ENCODE peak calls at places on chromosomes 12 and 14, in four cellular contexts. Q is MCF 10A, J is upper lobe of right lung, O is activated B cell treated with CpG ODN at 0.5 μM for 24 hours. K is an unnamed sample.

GRCh38 chr14:84090837-84091236 is 1439.1 kb upstream of the FLRT2 start:
- DNase-seq in Q (no peak), J (no peak), O (no peak), K (no peak)

GRCh38 chr12:65570451-65571130 is 253.7 kb upstream of the HMGA2 start:
- DNase-seq in Q (no peak), J (no peak), O (no peak), K (no peak)

GRCh38 chr12:54006700-54007220 is 2.0 kb upstream of the HOXC8 start:
- DNase-seq in Q (no peak), J (no peak), O (no peak), K (no peak)

GRCh38 chr14:61533513-61534255 is 161.6 kb upstream of the HIF1A start:
- DNase-seq in Q (peak; percentile 69), J (no peak), O (no peak), K (no peak)

GRCh38 chr12:132343294-132343972 is 14.0 kb upstream of the GALNT9 start:
- DNase-seq in Q (no peak), J (no peak), O (no peak), K (no peak)

GRCh38 chr14:88189040-88189839 is 133.8 kb downstream of the KCNK10 start:
- DNase-seq in Q (peak; percentile 88), J (no peak), O (no peak), K (no peak)

GRCh38 chr14:94354638-94355185 is 31.6 kb upstream of the SERPINA6 start:
- DNase-seq in Q (no peak), J (no peak), O (no peak), K (no peak)

GRCh38 chr12:79689477-79690155 is 1.1 kb downstream of the PAWR start:
- DNase-seq in Q (peak; percentile 79), J (peak; percentile 76), O (peak; percentile 56), K (no peak)

GRCh38 chr12:123519151-123520001 is 14.1 kb downstream of the RILPL1 start:
- DNase-seq in Q (peak; percentile 94), J (peak; percentile 82), O (no peak), K (no peak)

GRCh38 chr14:79442776-79443175 is 768.5 kb downstream of the DIO2 start:
- DNase-seq in Q (no peak), J (no peak), O (no peak), K (no peak)

GRCh38 chr12:108798551-108799221 is 58.7 kb downstream of the SSH1 start:
- DNase-seq in Q (peak; percentile 17), J (no peak), O (no peak), K (no peak)

GRCh38 chr12:67957383-67957782 is 31.9 kb upstream of the IFNG-AS1 start:
- DNase-seq in Q (no peak), J (no peak), O (no peak), K (no peak)

GRCh38 chr12:84508325-84508861 is 404.2 kb downstream of the SLC6A15 start:
- DNase-seq in Q (peak; percentile 76), J (no peak), O (no peak), K (no peak)

GRCh38 chr12:4084631-4085030 is 188.9 kb upstream of the CCND2 start:
- DNase-seq in Q (no peak), J (no peak), O (no peak), K (no peak)

GRCh38 chr14:24634158-24634557 is at the start of gene GZMB:
- DNase-seq in Q (no peak), J (no peak), O (no peak), K (no peak)
- TF ChIP-seq CTCF in Q (no peak), J (no peak), O (no peak), K (no peak)

GRCh38 chr14:54501423-54501822 is 8.3 kb upstream of the CGRRF1 start:
- DNase-seq in Q (no peak), J (no peak), O (no peak), K (no peak)

GRCh38 chr14:54500744-54501143 is 9.0 kb upstream of the CGRRF1 start:
- DNase-seq in Q (no peak), J (no peak), O (no peak), K (no peak)

GRCh38 chr14:54502602-54503001 is 7.1 kb upstream of the CGRRF1 start:
- DNase-seq in Q (no peak), J (no peak), O (no peak), K (no peak)

GRCh38 chr14:54498579-54498978 is 9.8 kb upstream of the GMFB start:
- DNase-seq in Q (no peak), J (no peak), O (no peak), K (no peak)

GRCh38 chr14:54503476-54503875 is 6.2 kb upstream of the CGRRF1 start:
- DNase-seq in Q (peak; percentile 49), J (no peak), O (no peak), K (no peak)
- TF ChIP-seq CTCF in Q (no peak), J (peak; percentile 36), O (no peak), K (no peak)

GRCh38 chr12:89247962-89248361 is 104.3 kb downstream of the DUSP6 start:
- DNase-seq in Q (no peak), J (no peak), O (no peak), K (no peak)
- TF ChIP-seq CTCF in Q (no peak), J (no peak), O (no peak), K (no peak)

GRCh38 chr12:2277492-2278153 is 224.8 kb downstream of the CACNA1C start:
- DNase-seq in Q (no peak), J (no peak), O (no peak), K (no peak)
- TF ChIP-seq CTCF in Q (no peak), J (no peak), O (no peak), K (no peak)